ENCODE peak calls at places on chromosomes 5 and 9, in four cellular contexts. One of them, this sample, is unnamed.

GRCh38 chr9:133939386-133939785 is 52.7 kb downstream of the VAV2 start:
- DNase-seq in K562: no peak
- DNase-seq in HepG2: no peak
- DNase-seq in GM12878: no peak
- DNase-seq in this sample: no peak

GRCh38 chr9:37415011-37415719 is 7.3 kb upstream of the GRHPR start:
- DNase-seq in GM12878: no peak
- DNase-seq in K562: peak; percentile 88
- DNase-seq in HepG2: peak; percentile 76
- DNase-seq in this sample: peak; percentile 75

GRCh38 chr9:2602704-2603116 is 18.9 kb upstream of the VLDLR start:
- DNase-seq in K562: no peak
- DNase-seq in HepG2: no peak
- DNase-seq in GM12878: peak; percentile 49
- DNase-seq in this sample: no peak

GRCh38 chr9:98806394-98807069 is 938 bp upstream of the GALNT12 start:
- DNase-seq in HepG2: no peak
- DNase-seq in GM12878: no peak
- DNase-seq in K562: no peak
- DNase-seq in this sample: no peak

GRCh38 chr9:136564379-136564988 is 18.6 kb upstream of the NOTCH1 start:
- DNase-seq in K562: no peak
- DNase-seq in HepG2: no peak
- DNase-seq in GM12878: peak; percentile 63
- DNase-seq in this sample: no peak

GRCh38 chr5:35651002-35651756 is 33.5 kb downstream of the SPEF2 start:
- DNase-seq in GM12878: no peak
- DNase-seq in HepG2: peak; percentile 32
- DNase-seq in K562: no peak
- DNase-seq in this sample: peak; percentile 59

GRCh38 chr5:72188176-72188575 is 80.9 kb downstream of the MAP1B start:
- DNase-seq in K562: no peak
- DNase-seq in GM12878: no peak
- DNase-seq in HepG2: no peak
- DNase-seq in this sample: no peak

GRCh38 chr5:130923543-130924159 is 241.4 kb downstream of the HINT1 start:
- DNase-seq in HepG2: no peak
- DNase-seq in K562: no peak
- DNase-seq in GM12878: no peak
- DNase-seq in this sample: no peak

GRCh38 chr9:136262671-136263178 is 17.1 kb upstream of the QSOX2 start:
- DNase-seq in HepG2: no peak
- DNase-seq in K562: no peak
- DNase-seq in GM12878: no peak
- DNase-seq in this sample: no peak

GRCh38 chr5:177513500-177513899 is 3.3 kb downstream of the DDX41 start:
- DNase-seq in K562: no peak
- DNase-seq in GM12878: no peak
- DNase-seq in HepG2: no peak
- DNase-seq in this sample: no peak

GRCh38 chr9:4585135-4585534 is 77.0 kb upstream of the PLPP6 start:
- DNase-seq in K562: no peak
- DNase-seq in GM12878: no peak
- DNase-seq in HepG2: no peak
- DNase-seq in this sample: no peak

GRCh38 chr9:85302860-85303779 is 438.6 kb downstream of the AGTPBP1 start:
- DNase-seq in GM12878: no peak
- DNase-seq in K562: no peak
- DNase-seq in HepG2: no peak
- DNase-seq in this sample: no peak

GRCh38 chr5:169299651-169300467 is 1.1 kb downstream of the SLIT3 start:
- DNase-seq in GM12878: no peak
- DNase-seq in HepG2: no peak
- DNase-seq in K562: no peak
- DNase-seq in this sample: peak; percentile 40

GRCh38 chr5:175692235-175692995 is 34.5 kb downstream of the HRH2 start:
- DNase-seq in K562: no peak
- DNase-seq in GM12878: no peak
- DNase-seq in HepG2: no peak
- DNase-seq in this sample: no peak

GRCh38 chr9:35904338-35904737 is 1.7 kb upstream of the HRCT1 start:
- DNase-seq in HepG2: no peak
- DNase-seq in K562: no peak
- DNase-seq in GM12878: no peak
- DNase-seq in this sample: no peak

GRCh38 chr5:149425729-149426128 is 46.6 kb upstream of the IL17B start:
- DNase-seq in GM12878: no peak
- DNase-seq in K562: no peak
- DNase-seq in HepG2: no peak
- DNase-seq in this sample: no peak

GRCh38 chr9:23779220-23779619 is 46.8 kb downstream of the ELAVL2 start:
- DNase-seq in HepG2: no peak
- DNase-seq in K562: no peak
- DNase-seq in GM12878: no peak
- DNase-seq in this sample: no peak

GRCh38 chr9:128160603-128160987 is 530 bp downstream of the BBLN start:
- DNase-seq in GM12878: no peak
- DNase-seq in HepG2: no peak
- DNase-seq in K562: peak; percentile 81
- DNase-seq in this sample: no peak

GRCh38 chr9:91166796-91167366 is 194.8 kb downstream of the AUH start:
- DNase-seq in HepG2: no peak
- DNase-seq in GM12878: no peak
- DNase-seq in K562: no peak
- DNase-seq in this sample: no peak

GRCh38 chr5:76483433-76483832 is 80.3 kb downstream of the IQGAP2 start:
- DNase-seq in HepG2: no peak
- DNase-seq in K562: no peak
- DNase-seq in GM12878: no peak
- DNase-seq in this sample: peak; percentile 29

GRCh38 chr9:88835038-88835466 is 156.2 kb upstream of the S1PR3 start:
- DNase-seq in K562: no peak
- DNase-seq in HepG2: no peak
- DNase-seq in GM12878: peak; percentile 19
- DNase-seq in this sample: no peak

GRCh38 chr9:126674365-126675146 is 60.8 kb downstream of the LMX1B start:
- DNase-seq in HepG2: no peak
- DNase-seq in K562: no peak
- DNase-seq in GM12878: no peak
- DNase-seq in this sample: no peak

GRCh38 chr5:157046041-157046440 is 12.9 kb downstream of the HAVCR1 start:
- DNase-seq in HepG2: peak; percentile 59
- DNase-seq in K562: no peak
- DNase-seq in GM12878: no peak
- DNase-seq in this sample: no peak

GRCh38 chr9:80605793-80606192 is 1034.0 kb downstream of the TLE4 start:
- DNase-seq in HepG2: peak; percentile 45
- DNase-seq in GM12878: no peak
- DNase-seq in K562: no peak
- DNase-seq in this sample: no peak

GRCh38 chr5:170430871-170431437 is 41.8 kb upstream of the KCNMB1 start:
- DNase-seq in HepG2: no peak
- DNase-seq in GM12878: no peak
- DNase-seq in K562: no peak
- DNase-seq in this sample: no peak

GRCh38 chr9:135522137-135522877 is 1.1 kb downstream of the LCN1 start:
- DNase-seq in HepG2: no peak
- DNase-seq in GM12878: no peak
- DNase-seq in K562: no peak
- DNase-seq in this sample: no peak

GRCh38 chr5:71794061-71794695 is 75.1 kb downstream of the CARTPT start:
- DNase-seq in HepG2: no peak
- DNase-seq in K562: no peak
- DNase-seq in GM12878: no peak
- DNase-seq in this sample: no peak

GRCh38 chr5:61450170-61450815 is 118.2 kb downstream of the ZSWIM6 start:
- DNase-seq in GM12878: no peak
- DNase-seq in HepG2: no peak
- DNase-seq in K562: no peak
- DNase-seq in this sample: no peak

GRCh38 chr5:11139471-11139870 is 378.4 kb upstream of the DAP start:
- DNase-seq in K562: no peak
- DNase-seq in GM12878: no peak
- DNase-seq in HepG2: no peak
- DNase-seq in this sample: no peak

GRCh38 chr5:56161927-56162326 is 71.2 kb downstream of the ANKRD55 start:
- DNase-seq in K562: peak; percentile 83
- DNase-seq in HepG2: no peak
- DNase-seq in GM12878: no peak
- DNase-seq in this sample: no peak

GRCh38 chr9:96450613-96451544 is 910 bp downstream of the HABP4 start:
- DNase-seq in K562: no peak
- DNase-seq in GM12878: no peak
- DNase-seq in HepG2: peak; percentile 25
- DNase-seq in this sample: peak; percentile 30

GRCh38 chr9:125847735-125848134 is 100.6 kb downstream of the PBX3 start:
- DNase-seq in GM12878: no peak
- DNase-seq in HepG2: no peak
- DNase-seq in K562: no peak
- DNase-seq in this sample: no peak

GRCh38 chr5:158589939-158590338 is 509.8 kb downstream of the EBF1 start:
- DNase-seq in GM12878: no peak
- DNase-seq in HepG2: no peak
- DNase-seq in K562: no peak
- DNase-seq in this sample: no peak

GRCh38 chr5:131164161-131164930 is 710 bp downstream of the HINT1 start:
- DNase-seq in HepG2: peak; percentile 46
- DNase-seq in K562: peak; percentile 78
- DNase-seq in GM12878: no peak
- DNase-seq in this sample: peak; percentile 63

GRCh38 chr9:70315389-70315788 is 56.6 kb downstream of the SMC5 start:
- DNase-seq in GM12878: no peak
- DNase-seq in K562: no peak
- DNase-seq in HepG2: no peak
- DNase-seq in this sample: no peak

GRCh38 chr5:73768-74502 is 18.0 kb upstream of the PLEKHG4B start:
- DNase-seq in HepG2: no peak
- DNase-seq in GM12878: no peak
- DNase-seq in K562: no peak
- DNase-seq in this sample: no peak

GRCh38 chr9:14221558-14221957 is 92.4 kb downstream of the NFIB start:
- DNase-seq in K562: no peak
- DNase-seq in HepG2: peak; percentile 14
- DNase-seq in GM12878: no peak
- DNase-seq in this sample: no peak

GRCh38 chr5:152883061-152883460 is 478.0 kb upstream of the NMUR2 start:
- DNase-seq in HepG2: no peak
- DNase-seq in K562: no peak
- DNase-seq in GM12878: no peak
- DNase-seq in this sample: no peak

GRCh38 chr9:112780637-112781036 is 30.1 kb downstream of the SNX30 start:
- DNase-seq in HepG2: no peak
- DNase-seq in K562: no peak
- DNase-seq in GM12878: no peak
- DNase-seq in this sample: no peak

GRCh38 chr9:128285033-128285784 is 9.1 kb downstream of the SWI5 start:
- DNase-seq in K562: no peak
- DNase-seq in GM12878: no peak
- DNase-seq in HepG2: no peak
- DNase-seq in this sample: no peak

GRCh38 chr5:68538886-68539420 is 323.4 kb downstream of the PIK3R1 start:
- DNase-seq in K562: no peak
- DNase-seq in GM12878: no peak
- DNase-seq in HepG2: no peak
- DNase-seq in this sample: no peak
- TF ChIP-seq CREM in K562: no peak
- TF ChIP-seq CREM in GM12878: no peak
- TF ChIP-seq CREM in HepG2: no peak
- TF ChIP-seq CREM in this sample: no peak

DNA sequence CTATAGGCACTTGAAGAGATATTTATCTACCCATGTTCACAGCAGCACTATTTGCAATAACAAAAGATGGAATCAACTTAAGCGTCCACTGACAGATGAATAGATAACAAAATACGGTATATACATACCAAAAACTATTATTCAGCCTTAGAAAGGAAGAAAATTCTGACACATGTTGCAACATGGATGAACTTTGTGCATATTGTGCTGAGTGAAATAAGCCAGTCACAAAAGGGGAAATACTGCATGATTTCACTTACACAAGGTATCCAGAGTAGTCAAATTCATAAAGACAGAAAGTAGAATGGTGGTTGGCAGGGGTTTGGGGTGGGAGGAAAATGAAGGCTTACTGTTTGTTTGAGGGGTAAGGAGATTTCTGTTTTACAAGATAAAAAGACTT is 66.0 kb downstream of the FBN2 start:
- DNase-seq in HepG2: no peak
- DNase-seq in GM12878: no peak
- DNase-seq in K562: no peak
- DNase-seq in this sample: no peak
- TF ChIP-seq CREM in HepG2: no peak
- TF ChIP-seq CREM in GM12878: no peak
- TF ChIP-seq CREM in K562: no peak
- TF ChIP-seq CREM in this sample: no peak

DNA sequence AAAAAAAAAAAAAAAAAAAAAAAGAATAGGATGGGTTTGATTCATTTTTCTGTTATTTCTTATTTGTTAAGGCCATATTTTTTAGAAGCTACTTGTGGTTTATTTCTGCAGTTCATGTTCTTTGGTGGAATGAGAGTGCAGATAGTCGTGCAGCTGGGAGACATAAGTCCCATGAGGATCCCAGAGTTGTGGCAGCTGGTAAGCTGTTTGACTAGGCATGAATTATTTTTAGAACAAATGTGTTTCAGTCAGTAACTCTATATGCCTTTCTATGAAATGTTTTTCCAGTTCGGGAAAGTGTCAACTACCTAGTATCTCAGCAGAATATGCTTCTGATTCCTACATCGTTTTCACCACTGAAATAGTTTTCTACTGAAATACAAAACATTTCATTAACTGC is 5.0 kb upstream of the NIPSNAP3B start:
- DNase-seq in HepG2: no peak
- DNase-seq in K562: no peak
- DNase-seq in GM12878: no peak
- DNase-seq in this sample: no peak
- TF ChIP-seq CREM in HepG2: no peak
- TF ChIP-seq CREM in K562: no peak
- TF ChIP-seq CREM in GM12878: no peak
- TF ChIP-seq CREM in this sample: no peak

GRCh38 chr5:53091304-53091703 is 18.3 kb downstream of the MOCS2 start:
- DNase-seq in GM12878: no peak
- DNase-seq in HepG2: no peak
- DNase-seq in K562: no peak
- DNase-seq in this sample: no peak
- TF ChIP-seq CREM in GM12878: no peak
- TF ChIP-seq CREM in HepG2: no peak
- TF ChIP-seq CREM in K562: no peak
- TF ChIP-seq CREM in this sample: no peak

This sample was measured in WTC11.